ENCODE peak calls at places on chromosomes 11 and 22, in nine cellular contexts. One of them, this sample, is unnamed.

GRCh38 chr11:36412781-36413383 is 97.2 kb downstream of the TRAF6 start:
- DNase-seq in ovary: no peak
- DNase-seq in lower leg skin: no peak
- DNase-seq in choroid plexus epithelial cell: peak; percentile 86
- DNase-seq in GM12865: no peak
- DNase-seq in AG10803: no peak
- DNase-seq in neural progenitor cell: no peak
- DNase-seq in DND-41: no peak
- DNase-seq in heart right ventricle: no peak
- DNase-seq in this sample: no peak

GRCh38 chr11:70505331-70505731 is 107.0 kb downstream of the CTTN start:
- DNase-seq in ovary: no peak
- DNase-seq in lower leg skin: no peak
- DNase-seq in choroid plexus epithelial cell: no peak
- DNase-seq in GM12865: no peak
- DNase-seq in AG10803: no peak
- DNase-seq in neural progenitor cell: no peak
- DNase-seq in DND-41: no peak
- DNase-seq in heart right ventricle: no peak
- DNase-seq in this sample: no peak

GRCh38 chr22:50306753-50307749 is at the start of gene PLXNB2:
- DNase-seq in ovary: peak; percentile 86
- DNase-seq in lower leg skin: peak; percentile 50
- DNase-seq in choroid plexus epithelial cell: peak; percentile 83
- DNase-seq in GM12865: peak; percentile 89
- DNase-seq in AG10803: peak; percentile 86
- DNase-seq in neural progenitor cell: peak; percentile 93
- DNase-seq in DND-41: peak; percentile 31
- DNase-seq in heart right ventricle: peak; percentile 88
- DNase-seq in this sample: peak; percentile 84

GRCh38 chr11:7314811-7315604 is 63.3 kb downstream of the SYT9 start:
- DNase-seq in ovary: no peak
- DNase-seq in lower leg skin: no peak
- DNase-seq in choroid plexus epithelial cell: no peak
- DNase-seq in GM12865: no peak
- DNase-seq in AG10803: no peak
- DNase-seq in neural progenitor cell: peak; percentile 35
- DNase-seq in DND-41: no peak
- DNase-seq in heart right ventricle: no peak
- DNase-seq in this sample: no peak

GRCh38 chr22:46574993-46575914 is 37.8 kb upstream of the CELSR1 start:
- DNase-seq in ovary: no peak
- DNase-seq in lower leg skin: no peak
- DNase-seq in choroid plexus epithelial cell: no peak
- DNase-seq in GM12865: no peak
- DNase-seq in AG10803: no peak
- DNase-seq in neural progenitor cell: peak; percentile 30
- DNase-seq in DND-41: no peak
- DNase-seq in heart right ventricle: peak; percentile 74
- DNase-seq in this sample: no peak

GRCh38 chr22:33038131-33038772 is 19.9 kb downstream of the SYN3 start:
- DNase-seq in ovary: no peak
- DNase-seq in lower leg skin: no peak
- DNase-seq in choroid plexus epithelial cell: peak; percentile 5
- DNase-seq in GM12865: no peak
- DNase-seq in AG10803: peak; percentile 15
- DNase-seq in neural progenitor cell: peak; percentile 77
- DNase-seq in DND-41: no peak
- DNase-seq in heart right ventricle: no peak
- DNase-seq in this sample: no peak

GRCh38 chr11:95503047-95503446 is 272.0 kb upstream of the SESN3 start:
- DNase-seq in ovary: peak; percentile 29
- DNase-seq in lower leg skin: no peak
- DNase-seq in choroid plexus epithelial cell: peak; percentile 41
- DNase-seq in GM12865: no peak
- DNase-seq in AG10803: peak; percentile 78
- DNase-seq in neural progenitor cell: no peak
- DNase-seq in DND-41: no peak
- DNase-seq in heart right ventricle: peak; percentile 37
- DNase-seq in this sample: no peak

GRCh38 chr11:128422576-128423370 is 164.6 kb downstream of the ETS1 start:
- DNase-seq in ovary: no peak
- DNase-seq in lower leg skin: no peak
- DNase-seq in choroid plexus epithelial cell: no peak
- DNase-seq in GM12865: peak; percentile 29
- DNase-seq in AG10803: no peak
- DNase-seq in neural progenitor cell: peak; percentile 13
- DNase-seq in DND-41: peak; percentile 93
- DNase-seq in heart right ventricle: peak; percentile 80
- DNase-seq in this sample: no peak

GRCh38 chr11:105000797-105001196 is 22.2 kb downstream of the CASP5 start:
- DNase-seq in ovary: no peak
- DNase-seq in lower leg skin: no peak
- DNase-seq in choroid plexus epithelial cell: no peak
- DNase-seq in GM12865: peak; percentile 57
- DNase-seq in AG10803: no peak
- DNase-seq in neural progenitor cell: peak; percentile 33
- DNase-seq in DND-41: peak; percentile 31
- DNase-seq in heart right ventricle: peak; percentile 5
- DNase-seq in this sample: no peak

GRCh38 chr11:70376621-70377020 is 21.7 kb upstream of the CTTN start:
- DNase-seq in ovary: no peak
- DNase-seq in lower leg skin: no peak
- DNase-seq in choroid plexus epithelial cell: no peak
- DNase-seq in GM12865: no peak
- DNase-seq in AG10803: no peak
- DNase-seq in neural progenitor cell: no peak
- DNase-seq in DND-41: no peak
- DNase-seq in heart right ventricle: no peak
- DNase-seq in this sample: no peak

GRCh38 chr11:72821920-72822799 is 7.9 kb downstream of the ATG16L2 start:
- DNase-seq in ovary: peak; percentile 94
- DNase-seq in lower leg skin: peak; percentile 64
- DNase-seq in choroid plexus epithelial cell: peak; percentile 90
- DNase-seq in GM12865: peak; percentile 67
- DNase-seq in AG10803: peak; percentile 76
- DNase-seq in neural progenitor cell: peak; percentile 98
- DNase-seq in DND-41: no peak
- DNase-seq in heart right ventricle: peak; percentile 88
- DNase-seq in this sample: peak; percentile 94

GRCh38 chr22:26287382-26288228 is 118.3 kb downstream of the SEZ6L start:
- DNase-seq in ovary: no peak
- DNase-seq in lower leg skin: no peak
- DNase-seq in choroid plexus epithelial cell: no peak
- DNase-seq in GM12865: no peak
- DNase-seq in AG10803: no peak
- DNase-seq in neural progenitor cell: no peak
- DNase-seq in DND-41: no peak
- DNase-seq in heart right ventricle: no peak
- DNase-seq in this sample: no peak

GRCh38 chr11:76654980-76655379 is 15.6 kb downstream of the LRRC32 start:
- DNase-seq in ovary: no peak
- DNase-seq in lower leg skin: no peak
- DNase-seq in choroid plexus epithelial cell: no peak
- DNase-seq in GM12865: no peak
- DNase-seq in AG10803: no peak
- DNase-seq in neural progenitor cell: no peak
- DNase-seq in DND-41: no peak
- DNase-seq in heart right ventricle: no peak
- DNase-seq in this sample: no peak

GRCh38 chr22:36439481-36440271 is 41.8 kb downstream of the TXN2 start:
- DNase-seq in ovary: peak; percentile 88
- DNase-seq in lower leg skin: no peak
- DNase-seq in choroid plexus epithelial cell: peak; percentile 94
- DNase-seq in GM12865: no peak
- DNase-seq in AG10803: peak; percentile 93
- DNase-seq in neural progenitor cell: no peak
- DNase-seq in DND-41: no peak
- DNase-seq in heart right ventricle: peak; percentile 74
- DNase-seq in this sample: peak; percentile 86

GRCh38 chr22:40040927-40041326 is 46.2 kb downstream of the FAM83F start:
- DNase-seq in ovary: no peak
- DNase-seq in lower leg skin: peak; percentile 71
- DNase-seq in choroid plexus epithelial cell: peak; percentile 89
- DNase-seq in GM12865: no peak
- DNase-seq in AG10803: peak; percentile 17
- DNase-seq in neural progenitor cell: no peak
- DNase-seq in DND-41: no peak
- DNase-seq in heart right ventricle: peak; percentile 58
- DNase-seq in this sample: peak; percentile 55

GRCh38 chr11:12482839-12483238 is 105.5 kb downstream of the PARVA start:
- DNase-seq in ovary: no peak
- DNase-seq in lower leg skin: no peak
- DNase-seq in choroid plexus epithelial cell: no peak
- DNase-seq in GM12865: no peak
- DNase-seq in AG10803: no peak
- DNase-seq in neural progenitor cell: no peak
- DNase-seq in DND-41: no peak
- DNase-seq in heart right ventricle: peak; percentile 39
- DNase-seq in this sample: no peak

GRCh38 chr11:86395061-86395551 is 20.4 kb downstream of the CCDC81 start:
- DNase-seq in ovary: no peak
- DNase-seq in lower leg skin: no peak
- DNase-seq in choroid plexus epithelial cell: peak; percentile 75
- DNase-seq in GM12865: no peak
- DNase-seq in AG10803: peak; percentile 18
- DNase-seq in neural progenitor cell: peak; percentile 18
- DNase-seq in DND-41: no peak
- DNase-seq in heart right ventricle: no peak
- DNase-seq in this sample: peak; percentile 19

GRCh38 chr22:19088866-19089595 is 33.2 kb downstream of the DGCR2 start:
- DNase-seq in ovary: no peak
- DNase-seq in lower leg skin: no peak
- DNase-seq in choroid plexus epithelial cell: no peak
- DNase-seq in GM12865: no peak
- DNase-seq in AG10803: no peak
- DNase-seq in neural progenitor cell: no peak
- DNase-seq in DND-41: no peak
- DNase-seq in heart right ventricle: no peak
- DNase-seq in this sample: no peak

GRCh38 chr11:66312549-66313320 is 4.1 kb downstream of the CD248 start:
- DNase-seq in ovary: peak; percentile 100
- DNase-seq in lower leg skin: peak; percentile 99
- DNase-seq in choroid plexus epithelial cell: peak; percentile 100
- DNase-seq in GM12865: peak; percentile 97
- DNase-seq in AG10803: peak; percentile 100
- DNase-seq in neural progenitor cell: peak; percentile 100
- DNase-seq in DND-41: peak; percentile 99
- DNase-seq in heart right ventricle: peak; percentile 99
- DNase-seq in this sample: peak; percentile 99

GRCh38 chr11:66313321-66314185 is 3.3 kb downstream of the CD248 start:
- DNase-seq in ovary: peak; percentile 42
- DNase-seq in lower leg skin: no peak
- DNase-seq in choroid plexus epithelial cell: peak; percentile 51
- DNase-seq in GM12865: no peak
- DNase-seq in AG10803: peak; percentile 53
- DNase-seq in neural progenitor cell: peak; percentile 85
- DNase-seq in DND-41: no peak
- DNase-seq in heart right ventricle: no peak
- DNase-seq in this sample: peak; percentile 42

GRCh38 chr11:66311965-66312548 is 4.8 kb downstream of the CD248 start:
- DNase-seq in ovary: peak; percentile 94
- DNase-seq in lower leg skin: peak; percentile 93
- DNase-seq in choroid plexus epithelial cell: peak; percentile 97
- DNase-seq in GM12865: peak; percentile 94
- DNase-seq in AG10803: peak; percentile 87
- DNase-seq in neural progenitor cell: peak; percentile 97
- DNase-seq in DND-41: peak; percentile 92
- DNase-seq in heart right ventricle: peak; percentile 93
- DNase-seq in this sample: peak; percentile 92

GRCh38 chr11:66310324-66310723 is 6.5 kb downstream of the CD248 start:
- DNase-seq in ovary: no peak
- DNase-seq in lower leg skin: no peak
- DNase-seq in choroid plexus epithelial cell: no peak
- DNase-seq in GM12865: no peak
- DNase-seq in AG10803: no peak
- DNase-seq in neural progenitor cell: no peak
- DNase-seq in DND-41: no peak
- DNase-seq in heart right ventricle: no peak
- DNase-seq in this sample: no peak

GRCh38 chr11:66311470-66311964 is 5.3 kb downstream of the CD248 start:
- DNase-seq in ovary: no peak
- DNase-seq in lower leg skin: no peak
- DNase-seq in choroid plexus epithelial cell: no peak
- DNase-seq in GM12865: no peak
- DNase-seq in AG10803: no peak
- DNase-seq in neural progenitor cell: no peak
- DNase-seq in DND-41: no peak
- DNase-seq in heart right ventricle: no peak
- DNase-seq in this sample: no peak
- TF ChIP-seq CTCF in ovary: no peak
- TF ChIP-seq CTCF in lower leg skin: no peak
- TF ChIP-seq CTCF in choroid plexus epithelial cell: no peak
- TF ChIP-seq CTCF in GM12865: no peak
- TF ChIP-seq CTCF in AG10803: no peak
- TF ChIP-seq CTCF in neural progenitor cell: no peak
- TF ChIP-seq CTCF in DND-41: peak; percentile 86
- TF ChIP-seq CTCF in heart right ventricle: no peak
- TF ChIP-seq CTCF in this sample: peak; percentile 93

GRCh38 chr22:22770280-22770871 is 117.2 kb upstream of the IGLL5 start:
- DNase-seq in ovary: peak; percentile 43
- DNase-seq in lower leg skin: no peak
- DNase-seq in choroid plexus epithelial cell: peak; percentile 50
- DNase-seq in GM12865: peak; percentile 11
- DNase-seq in AG10803: no peak
- DNase-seq in neural progenitor cell: peak; percentile 68
- DNase-seq in DND-41: peak; percentile 61
- DNase-seq in heart right ventricle: peak; percentile 25
- DNase-seq in this sample: no peak
- TF ChIP-seq CTCF in ovary: no peak
- TF ChIP-seq CTCF in lower leg skin: no peak
- TF ChIP-seq CTCF in choroid plexus epithelial cell: peak; percentile 83
- TF ChIP-seq CTCF in GM12865: peak; percentile 54
- TF ChIP-seq CTCF in AG10803: peak; percentile 70
- TF ChIP-seq CTCF in neural progenitor cell: peak; percentile 85
- TF ChIP-seq CTCF in DND-41: peak; percentile 86
- TF ChIP-seq CTCF in heart right ventricle: peak; percentile 59
- TF ChIP-seq CTCF in this sample: peak; percentile 12

DNA sequence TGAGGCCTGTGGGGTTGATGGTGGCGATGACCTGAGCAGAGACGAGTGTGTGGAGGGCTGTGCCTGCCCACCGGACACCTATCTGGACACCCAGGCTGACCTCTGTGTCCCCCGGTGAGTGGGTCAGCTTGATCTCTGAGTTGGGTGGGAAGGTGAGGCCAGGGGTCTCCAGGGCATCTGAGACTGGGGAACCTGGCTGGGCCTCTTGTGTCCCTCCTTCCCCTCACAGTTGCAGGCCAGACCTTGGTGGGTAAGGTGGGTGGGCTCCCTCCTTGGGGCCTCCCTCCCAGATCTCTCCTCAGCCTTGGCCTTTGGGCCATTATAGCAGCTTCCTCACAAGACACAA is 27.7 kb downstream of the OTOG start:
- DNase-seq in ovary: no peak
- DNase-seq in lower leg skin: no peak
- DNase-seq in choroid plexus epithelial cell: no peak
- DNase-seq in GM12865: no peak
- DNase-seq in AG10803: no peak
- DNase-seq in neural progenitor cell: no peak
- DNase-seq in DND-41: no peak
- DNase-seq in heart right ventricle: no peak
- DNase-seq in this sample: no peak
- TF ChIP-seq CTCF in ovary: no peak
- TF ChIP-seq CTCF in lower leg skin: no peak
- TF ChIP-seq CTCF in choroid plexus epithelial cell: no peak
- TF ChIP-seq CTCF in GM12865: no peak
- TF ChIP-seq CTCF in AG10803: no peak
- TF ChIP-seq CTCF in neural progenitor cell: no peak
- TF ChIP-seq CTCF in DND-41: no peak
- TF ChIP-seq CTCF in heart right ventricle: no peak
- TF ChIP-seq CTCF in this sample: no peak

GRCh38 chr22:37508431-37508963 is 10.7 kb downstream of the CARD10 start:
- DNase-seq in ovary: no peak
- DNase-seq in lower leg skin: no peak
- DNase-seq in choroid plexus epithelial cell: no peak
- DNase-seq in GM12865: no peak
- DNase-seq in AG10803: no peak
- DNase-seq in neural progenitor cell: no peak
- DNase-seq in DND-41: no peak
- DNase-seq in heart right ventricle: no peak
- DNase-seq in this sample: no peak
- TF ChIP-seq CTCF in ovary: no peak
- TF ChIP-seq CTCF in lower leg skin: no peak
- TF ChIP-seq CTCF in choroid plexus epithelial cell: no peak
- TF ChIP-seq CTCF in GM12865: no peak
- TF ChIP-seq CTCF in AG10803: no peak
- TF ChIP-seq CTCF in neural progenitor cell: peak; percentile 12
- TF ChIP-seq CTCF in DND-41: no peak
- TF ChIP-seq CTCF in heart right ventricle: peak; percentile 33
- TF ChIP-seq CTCF in this sample: no peak